ENCODE peak calls at places on chromosomes 3 and 15, in four cellular contexts. X is heart right ventricle; Y is aorta; B is stimulated activated naive CD8-positive, alpha-beta T cell treated with anti-CD3 and anti-CD28 coated beads, Interleukin-15, amount 100 ng/mL, for 72 hours. S is an unnamed sample.

GRCh38 chr15:59644757-59645156 is 12.6 kb downstream of the GTF2A2 start:
- ATAC-seq in X (no peak), Y (no peak), B (no peak), S (peak; percentile 51)

GRCh38 chr15:41870689-41871081 is 23.2 kb downstream of the SPTBN5 start:
- ATAC-seq in X (no peak), Y (no peak), B (peak; percentile 89), S (peak; percentile 99)

GRCh38 chr15:70081612-70082011 is 16.1 kb downstream of the TLE3 start:
- ATAC-seq in X (no peak), Y (no peak), B (no peak), S (no peak)

GRCh38 chr3:141386611-141387110 is 18.4 kb downstream of the ZBTB38 start:
- ATAC-seq in X (no peak), Y (peak; percentile 30), B (no peak), S (peak; percentile 63)

GRCh38 chr3:15256861-15257341 is 50.9 kb downstream of the CAPN7 start:
- ATAC-seq in X (no peak), Y (peak; percentile 22), B (no peak), S (no peak)

GRCh38 chr15:70722266-70723123 is 40.9 kb downstream of the UACA start:
- ATAC-seq in X (peak; percentile 16), Y (peak; percentile 60), B (no peak), S (no peak)

GRCh38 chr3:186141776-186142175 is 32.9 kb upstream of the ETV5 start:
- ATAC-seq in X (no peak), Y (no peak), B (no peak), S (no peak)

GRCh38 chr15:40103864-40104271 is 4.8 kb downstream of the BMF start:
- ATAC-seq in X (no peak), Y (no peak), B (no peak), S (no peak)

S was measured in activated T-helper 17 cell treated with anti-CD3 and anti-CD28 coated beads, Interleukin-2, amount 50 U/mL, for 72 hours.